ENCODE peak calls at places on chromosome 4, in nine cellular contexts. L is lower lobe of right lung, A is transverse colon, C is mesendoderm, K is GM12865, B is Caki2, U is psoas muscle, W is lower leg skin, X is NCI-H345. G is an unnamed sample.

GRCh38 chr4:23614284-23614892 is 275.5 kb downstream of the PPARGC1A start:
- DNase-seq in K (peak), U (no peak), X (no peak), W (no peak), C (peak), L (no peak), B (peak), A (no peak), G (no peak)

GRCh38 chr4:76950052-76950845 is 697 bp downstream of the SEPTIN11 start:
- DNase-seq in L (peak), U (peak), C (peak), K (peak), B (peak), W (peak), A (peak), X (no peak), G (peak)

GRCh38 chr4:168509786-168510185 is 12.9 kb downstream of the PALLD start:
- DNase-seq in W (no peak), B (no peak), U (no peak), A (no peak), X (no peak), K (no peak), L (no peak), C (no peak), G (no peak)

GRCh38 chr4:55758081-55758480 is 61.5 kb upstream of the EXOC1L start:
- DNase-seq in B (no peak), W (no peak), U (no peak), L (no peak), C (no peak), K (no peak), X (no peak), A (no peak), G (no peak)

GRCh38 chr4:174405923-174406322 is 116.4 kb downstream of the HPGD start:
- DNase-seq in U (no peak), B (no peak), A (no peak), W (no peak), L (no peak), K (no peak), X (no peak), C (no peak), G (no peak)

GRCh38 chr4:127143460-127144190 is 489.1 kb upstream of the INTU start:
- DNase-seq in B (no peak), L (no peak), C (no peak), U (no peak), A (no peak), K (no peak), X (no peak), W (no peak), G (no peak)

GRCh38 chr4:138110815-138111214 is 131.3 kb downstream of the SLC7A11 start:
- DNase-seq in W (no peak), C (peak), A (no peak), U (no peak), K (no peak), L (no peak), B (no peak), X (no peak), G (no peak)

GRCh38 chr4:1717129-1718094 is 3.7 kb downstream of the TMEM129 start:
- DNase-seq in X (peak), A (no peak), L (no peak), K (no peak), U (no peak), C (no peak), W (no peak), B (no peak), G (no peak)

GRCh38 chr4:100935090-100935489 is 412.2 kb downstream of the PPP3CA start:
- DNase-seq in A (no peak), W (no peak), X (no peak), K (peak), U (no peak), B (no peak), C (peak), L (no peak), G (no peak)

GRCh38 chr4:83358410-83358809 is 23.8 kb upstream of the HPSE start:
- DNase-seq in C (peak), W (no peak), L (no peak), U (no peak), B (peak), X (no peak), K (no peak), A (no peak), G (peak)

GRCh38 chr4:87109945-87110344 is 110.5 kb downstream of the KLHL8 start:
- DNase-seq in A (no peak), C (no peak), B (no peak), W (no peak), X (no peak), L (no peak), K (no peak), U (no peak), G (no peak)

GRCh38 chr4:158015241-158015640 is 157.6 kb downstream of the GASK1B start:
- DNase-seq in U (no peak), L (no peak), K (no peak), W (no peak), B (peak), X (no peak), A (no peak), C (no peak), G (peak)

GRCh38 chr4:92615049-92615448 is 311.3 kb downstream of the GRID2 start:
- DNase-seq in X (no peak), B (no peak), W (no peak), K (no peak), L (no peak), C (peak), U (no peak), A (no peak), G (no peak)

GRCh38 chr4:7844247-7844991 is 95.2 kb downstream of the AFAP1 start:
- DNase-seq in C (peak), K (peak), X (peak), B (peak), L (peak), W (peak), U (peak), A (peak), G (peak)

GRCh38 chr4:106294062-106294461 is 21.9 kb downstream of the TBCK start:
- DNase-seq in U (no peak), K (no peak), X (no peak), B (no peak), L (no peak), A (no peak), C (no peak), W (no peak), G (no peak)

GRCh38 chr4:70392057-70392776 is 5.5 kb upstream of the OPRPN start:
- DNase-seq in L (no peak), U (no peak), K (peak), W (no peak), X (no peak), A (no peak), C (no peak), B (no peak), G (no peak)

GRCh38 chr4:107265859-107266258 is 229.7 kb upstream of the DKK2 start:
- DNase-seq in L (no peak), U (no peak), X (no peak), A (no peak), K (no peak), C (no peak), W (no peak), B (no peak), G (no peak)

GRCh38 chr4:117417856-117418255 is 332.5 kb upstream of the TRAM1L1 start:
- DNase-seq in C (no peak), U (no peak), A (no peak), K (no peak), W (no peak), X (no peak), L (no peak), B (peak), G (no peak)

GRCh38 chr4:173025131-173025530 is 143.5 kb upstream of the GALNT7 start:
- DNase-seq in U (no peak), B (peak), C (peak), K (peak), X (peak), L (no peak), A (peak), W (peak), G (peak)

GRCh38 chr4:58767598-58767997 is 1657.4 kb upstream of the IGFBP7 start:
- DNase-seq in X (no peak), B (no peak), U (no peak), L (no peak), W (no peak), A (no peak), K (no peak), C (no peak), G (no peak)

GRCh38 chr4:36241771-36242170 is 2.5 kb downstream of the ARAP2 start:
- DNase-seq in A (no peak), C (no peak), X (no peak), U (no peak), B (no peak), W (no peak), K (peak), L (no peak), G (no peak)

GRCh38 chr4:124883642-124884041 is 171.1 kb upstream of the ANKRD50 start:
- DNase-seq in U (no peak), W (no peak), K (no peak), C (no peak), L (no peak), A (no peak), X (no peak), B (no peak), G (peak)

GRCh38 chr4:165905405-165906027 is 32.5 kb downstream of the TLL1 start:
- DNase-seq in W (no peak), L (no peak), C (peak), U (no peak), X (no peak), A (no peak), B (no peak), K (no peak), G (no peak)

G was measured in hepatic stellate cell.